ENCODE peak calls at places on chromosomes 16 and 17, in five cellular contexts. K is H1, P is HepG2, Y is WTC11, L is K562. B is an unnamed sample.

GRCh38 chr17:76271669-76272540 is 6.8 kb downstream of the UBALD2 start:
- DNase-seq in K (no peak), P (no peak), Y (peak), L (no peak), B (peak)

GRCh38 chr17:18227635-18228034 is 2.2 kb downstream of the LLGL1 start:
- DNase-seq in K (no peak), P (no peak), Y (no peak), L (no peak), B (no peak)

GRCh38 chr16:69417537-69418199 is 6.8 kb upstream of the CYB5B start:
- DNase-seq in K (no peak), P (peak), Y (peak), L (no peak), B (no peak)

GRCh38 chr16:84593825-84594724 is 23.8 kb downstream of the COTL1 start:
- DNase-seq in K (no peak), P (peak), Y (no peak), L (peak), B (peak)

GRCh38 chr16:2468725-2469398 is 2.2 kb upstream of the NTN3 start:
- DNase-seq in K (no peak), P (no peak), Y (peak), L (peak), B (peak)

GRCh38 chr16:24758373-24758772 is 28.9 kb downstream of the TNRC6A start:
- DNase-seq in K (no peak), P (no peak), Y (no peak), L (no peak), B (no peak)

GRCh38 chr16:14199199-14199598 is 128.1 kb downstream of the MRTFB start:
- DNase-seq in K (no peak), P (no peak), Y (no peak), L (no peak), B (no peak)

GRCh38 chr17:40501499-40501911 is at the start of gene TNS4:
- DNase-seq in K (no peak), P (peak), Y (no peak), L (no peak), B (no peak)

GRCh38 chr16:8572919-8573724 is 17.2 kb downstream of the TMEM114 start:
- DNase-seq in K (no peak), P (peak), Y (peak), L (peak), B (no peak)

GRCh38 chr17:41959336-41960095 is 7.1 kb upstream of the CNP start:
- DNase-seq in K (no peak), P (peak), Y (peak), L (peak), B (no peak)

GRCh38 chr17:76983075-76983411 is 114.8 kb downstream of the MGAT5B start:
- DNase-seq in K (no peak), P (no peak), Y (no peak), L (no peak), B (no peak)

GRCh38 chr17:69485901-69486643 is 71.6 kb downstream of the MAP2K6 start:
- DNase-seq in K (no peak), P (no peak), Y (no peak), L (no peak), B (no peak)

GRCh38 chr16:56825821-56826220 is 39.2 kb upstream of the SLC12A3 start:
- DNase-seq in K (no peak), P (no peak), Y (no peak), L (no peak), B (no peak)

GRCh38 chr17:2041561-2042354 is at the start of gene OVCA2:
- DNase-seq in K (no peak), P (peak), Y (peak), L (peak), B (peak)

GRCh38 chr17:80941743-80942211 is 49.9 kb upstream of the CHMP6 start:
- DNase-seq in K (no peak), P (no peak), Y (peak), L (no peak), B (no peak)

GRCh38 chr17:16941643-16942042 is 30.3 kb downstream of the TNFRSF13B start:
- DNase-seq in K (no peak), P (no peak), Y (no peak), L (no peak), B (no peak)

GRCh38 chr17:44901323-44901965 is 2.2 kb upstream of the EFTUD2 start:
- DNase-seq in K (no peak), P (no peak), Y (no peak), L (no peak), B (no peak)

GRCh38 chr16:19817122-19817521 is 67.5 kb downstream of the GPRC5B start:
- DNase-seq in K (no peak), P (no peak), Y (no peak), L (no peak), B (no peak)

GRCh38 chr17:65942592-65942991 is 249.3 kb downstream of the CEP112 start:
- DNase-seq in K (no peak), P (no peak), Y (no peak), L (no peak), B (no peak)

GRCh38 chr16:31223044-31223443 is 6.1 kb upstream of the PYDC1 start:
- DNase-seq in K (no peak), P (no peak), Y (no peak), L (peak), B (no peak)

GRCh38 chr16:29784901-29785500 is 5.5 kb upstream of the KIF22 start:
- DNase-seq in K (peak), P (no peak), Y (peak), L (peak), B (no peak)

GRCh38 chr17:12620200-12620720 is 45.4 kb upstream of the MYOCD start:
- DNase-seq in K (no peak), P (no peak), Y (no peak), L (no peak), B (no peak)

GRCh38 chr17:42249681-42250446 is 26.3 kb downstream of the STAT5B start:
- DNase-seq in K (no peak), P (no peak), Y (no peak), L (no peak), B (peak)

GRCh38 chr16:27398894-27399853 is 2.8 kb upstream of the IL21R start:
- DNase-seq in K (no peak), P (no peak), Y (no peak), L (no peak), B (peak)

GRCh38 chr17:352421-353212 is at the start of gene RPH3AL:
- DNase-seq in K (no peak), P (peak), Y (no peak), L (no peak), B (no peak)

GRCh38 chr17:65446838-65447526 is 114.5 kb downstream of the AXIN2 start:
- DNase-seq in K (no peak), P (no peak), Y (no peak), L (no peak), B (no peak)

GRCh38 chr16:1823821-1824220 is 2.8 kb downstream of the HAGH start:
- DNase-seq in K (no peak), P (peak), Y (peak), L (peak), B (no peak)

GRCh38 chr16:24085665-24086064 is 170.5 kb upstream of the CACNG3 start:
- DNase-seq in K (no peak), P (no peak), Y (no peak), L (no peak), B (no peak)

GRCh38 chr16:12203780-12204351 is 227.3 kb downstream of the SNX29 start:
- DNase-seq in K (no peak), P (peak), Y (no peak), L (no peak), B (no peak)

GRCh38 chr16:3019594-3020246 is 448 bp upstream of the TNFRSF12A start:
- DNase-seq in K (no peak), P (no peak), Y (no peak), L (no peak), B (no peak)

GRCh38 chr16:53492499-53492898 is 10.5 kb downstream of the AKTIP start:
- DNase-seq in K (no peak), P (no peak), Y (no peak), L (no peak), B (no peak)

GRCh38 chr16:34803683-34804416 is 1344.4 kb downstream of the TP53TG3F start:
- DNase-seq in K (no peak), P (no peak), Y (no peak), L (no peak), B (no peak)

GRCh38 chr16:65867276-65867990 is 499.1 kb upstream of the CDH5 start:
- DNase-seq in K (no peak), P (no peak), Y (no peak), L (no peak), B (no peak)

GRCh38 chr17:50559674-50560184 is 786 bp upstream of the CACNA1G start:
- DNase-seq in K (peak), P (no peak), Y (peak), L (peak), B (no peak)

GRCh38 chr16:87703835-87704375 is 61.9 kb downstream of the KLHDC4 start:
- DNase-seq in K (no peak), P (no peak), Y (no peak), L (no peak), B (no peak)
- TF ChIP-seq CREB1 in K (no peak), P (no peak), Y (no peak), L (no peak), B (no peak)

GRCh38 chr17:82154881-82155331 is 56.9 kb upstream of the FASN start:
- DNase-seq in K (no peak), P (no peak), Y (no peak), L (no peak), B (no peak)

GRCh38 chr17:82158825-82159224 is 53.8 kb downstream of the CCDC57 start:
- DNase-seq in K (no peak), P (no peak), Y (no peak), L (no peak), B (no peak)

GRCh38 chr17:82155606-82156005 is 57.0 kb downstream of the CCDC57 start:
- DNase-seq in K (no peak), P (no peak), Y (no peak), L (no peak), B (no peak)

GRCh38 chr17:82156284-82156925 is 56.2 kb downstream of the CCDC57 start:
- DNase-seq in K (no peak), P (no peak), Y (no peak), L (no peak), B (no peak)

DNA sequence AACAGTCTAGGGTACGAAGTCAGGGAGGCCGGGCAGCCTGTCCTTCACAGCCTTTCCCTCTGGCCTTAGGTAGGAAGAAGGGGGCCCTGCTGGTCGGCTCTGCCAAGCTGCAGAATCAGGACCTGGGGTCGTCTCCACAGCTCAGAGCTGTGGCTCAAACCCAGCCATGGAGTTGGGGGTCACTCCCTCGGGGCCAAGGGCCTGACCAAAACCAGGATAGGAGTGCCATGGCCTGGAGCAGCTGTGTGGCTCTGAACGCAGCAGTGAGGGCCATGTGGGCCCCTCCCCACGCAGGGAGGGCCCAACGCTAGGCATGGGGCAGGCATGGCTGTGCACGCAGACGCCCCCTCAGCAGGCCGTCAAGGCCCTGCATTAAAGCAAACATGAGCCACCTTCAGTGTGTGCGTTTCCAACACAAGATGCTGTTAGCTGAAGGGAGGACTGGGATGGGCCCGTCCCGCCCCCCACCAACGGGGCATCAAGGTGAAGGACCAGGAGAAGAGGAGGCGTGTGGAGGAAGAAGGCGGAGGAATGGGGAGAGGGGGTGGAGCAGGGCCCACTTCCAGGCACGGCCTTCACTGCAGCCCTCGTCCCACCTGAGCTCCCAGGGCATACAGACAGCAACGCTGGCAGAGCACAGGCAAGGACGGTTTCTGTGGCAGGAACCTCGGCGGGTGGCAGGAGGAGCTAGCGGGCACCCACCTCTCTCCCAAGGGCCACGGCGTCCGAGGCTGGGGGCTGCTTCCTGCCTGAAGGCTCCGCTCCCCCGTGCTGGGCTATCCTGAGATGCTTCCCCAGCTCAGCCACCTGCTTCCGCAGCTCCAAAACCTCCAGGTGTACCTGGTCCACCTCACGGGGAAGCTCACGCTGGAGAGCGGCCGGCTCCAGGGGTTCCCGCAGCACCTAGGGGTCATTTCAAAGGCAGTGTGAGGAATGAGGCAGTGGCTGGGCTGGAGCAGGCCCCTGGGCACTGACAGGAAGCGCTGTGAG is 55.3 kb downstream of the CCDC57 start:
- DNase-seq in K (no peak), P (no peak), Y (no peak), L (no peak), B (no peak)
- TF ChIP-seq CREB1 in K (no peak), P (no peak), Y (no peak), L (no peak), B (no peak)

DNA sequence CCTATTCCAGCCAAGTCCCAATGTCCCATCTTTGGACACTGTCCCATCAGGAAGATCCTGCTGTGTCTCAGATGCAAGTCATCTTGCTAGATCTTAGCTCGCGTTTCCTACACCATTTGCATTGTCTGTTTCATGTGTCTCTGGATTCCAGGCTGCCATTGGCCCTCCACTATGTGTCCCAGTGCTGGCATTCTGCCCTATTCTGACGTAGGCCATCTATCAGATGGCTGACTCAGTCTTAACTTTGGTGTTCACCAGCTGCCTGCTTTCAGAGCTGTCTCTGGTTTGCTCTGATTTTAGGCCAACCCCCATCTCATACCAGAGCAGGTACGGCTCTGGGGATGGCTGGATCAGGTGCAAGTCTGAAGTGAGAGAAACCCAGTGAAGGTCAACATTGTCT is 300.9 kb upstream of the ASIC2 start:
- DNase-seq in K (no peak), P (no peak), Y (no peak), L (no peak), B (no peak)
- TF ChIP-seq CREB1 in K (no peak), P (no peak), Y (no peak), L (no peak), B (no peak)

GRCh38 chr16:17309510-17309909 is 161.2 kb downstream of the XYLT1 start:
- DNase-seq in K (no peak), P (no peak), Y (no peak), L (no peak), B (no peak)
- TF ChIP-seq CREB1 in K (no peak), P (no peak), Y (no peak), L (no peak), B (no peak)

DNA sequence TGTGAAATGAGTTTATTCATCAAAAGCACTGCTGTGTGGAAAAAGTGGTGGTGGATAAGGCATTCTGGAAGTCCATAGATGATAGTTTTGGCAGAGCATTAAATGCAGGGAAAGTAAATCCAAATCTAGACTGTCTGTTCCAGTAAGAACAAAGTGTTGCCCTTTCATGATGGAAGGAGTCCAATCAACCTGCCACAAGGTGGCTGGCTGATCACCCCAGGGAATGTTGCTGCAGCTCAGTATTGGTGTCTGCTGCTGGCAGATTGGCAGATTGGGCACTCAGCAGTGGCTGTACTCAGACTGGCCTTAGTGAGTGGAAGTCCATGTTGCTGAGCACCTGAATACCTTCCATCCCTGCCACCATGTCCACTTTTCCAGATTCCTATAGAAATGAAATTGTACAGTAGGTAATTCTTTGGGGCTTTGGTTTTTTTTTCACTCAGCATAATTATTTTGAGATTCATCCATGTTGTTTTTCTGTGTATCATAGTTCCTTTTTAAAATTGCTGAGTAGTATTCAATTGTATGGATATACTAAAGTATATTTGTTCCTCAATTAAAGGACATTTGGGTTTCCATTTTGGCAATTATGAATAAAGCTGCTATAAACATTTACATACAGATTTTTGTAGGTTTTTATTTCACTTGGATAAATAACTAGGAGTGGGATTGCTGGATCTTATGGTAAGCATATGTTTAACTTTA is 14.3 kb downstream of the DYNLL2 start:
- DNase-seq in K (no peak), P (no peak), Y (no peak), L (no peak), B (no peak)
- TF ChIP-seq CREB1 in K (no peak), P (no peak), Y (no peak), L (no peak), B (no peak)

B was measured in GM12878.